ENCODE peak calls at places on chromosomes 12 and 14, in nine cellular contexts. One of them, this sample, is unnamed.
A peak's percentile ranks its signal among the peaks of the same experiment; 100 is the strongest.

GRCh38 chr12:6089041-6089823 is 35.2 kb downstream of the VWF start:
- DNase-seq in cardiac muscle cell: no peak
- DNase-seq in PC-9: peak; percentile 93
- DNase-seq in HFFc6: peak; percentile 21
- DNase-seq in activated B cell treated with CpG ODN at 0.5 μM for 24 hours: no peak
- DNase-seq in endothelial cell: no peak
- DNase-seq in lower lobe of right lung: no peak
- DNase-seq in fibroblast of the aortic adventitia: no peak
- DNase-seq in IMR-90: peak; percentile 52
- DNase-seq in this sample: no peak

GRCh38 chr12:76259660-76260389 is 88.4 kb downstream of the BBS10 start:
- DNase-seq in cardiac muscle cell: no peak
- DNase-seq in PC-9: no peak
- DNase-seq in HFFc6: peak; percentile 79
- DNase-seq in activated B cell treated with CpG ODN at 0.5 μM for 24 hours: no peak
- DNase-seq in endothelial cell: no peak
- DNase-seq in lower lobe of right lung: no peak
- DNase-seq in fibroblast of the aortic adventitia: peak; percentile 93
- DNase-seq in IMR-90: peak; percentile 94
- DNase-seq in this sample: peak; percentile 61

GRCh38 chr14:98984719-98985041 is 287.3 kb downstream of the BCL11B start:
- DNase-seq in cardiac muscle cell: no peak
- DNase-seq in PC-9: no peak
- DNase-seq in HFFc6: no peak
- DNase-seq in activated B cell treated with CpG ODN at 0.5 μM for 24 hours: no peak
- DNase-seq in endothelial cell: no peak
- DNase-seq in lower lobe of right lung: no peak
- DNase-seq in fibroblast of the aortic adventitia: no peak
- DNase-seq in IMR-90: no peak
- DNase-seq in this sample: no peak

GRCh38 chr12:25087596-25087995 is 107.4 kb downstream of the DNAI7 start:
- DNase-seq in cardiac muscle cell: no peak
- DNase-seq in PC-9: no peak
- DNase-seq in HFFc6: no peak
- DNase-seq in activated B cell treated with CpG ODN at 0.5 μM for 24 hours: no peak
- DNase-seq in endothelial cell: no peak
- DNase-seq in lower lobe of right lung: no peak
- DNase-seq in fibroblast of the aortic adventitia: no peak
- DNase-seq in IMR-90: no peak
- DNase-seq in this sample: no peak

GRCh38 chr14:96095581-96096476 is 56.7 kb downstream of the C14orf132 start:
- DNase-seq in cardiac muscle cell: no peak
- DNase-seq in PC-9: peak; percentile 94
- DNase-seq in HFFc6: peak; percentile 80
- DNase-seq in activated B cell treated with CpG ODN at 0.5 μM for 24 hours: no peak
- DNase-seq in endothelial cell: no peak
- DNase-seq in lower lobe of right lung: no peak
- DNase-seq in fibroblast of the aortic adventitia: peak; percentile 63
- DNase-seq in IMR-90: peak; percentile 92
- DNase-seq in this sample: no peak

GRCh38 chr14:50122291-50122690 is 5.9 kb upstream of the VCPKMT start:
- DNase-seq in cardiac muscle cell: no peak
- DNase-seq in PC-9: no peak
- DNase-seq in HFFc6: no peak
- DNase-seq in activated B cell treated with CpG ODN at 0.5 μM for 24 hours: no peak
- DNase-seq in endothelial cell: no peak
- DNase-seq in lower lobe of right lung: no peak
- DNase-seq in fibroblast of the aortic adventitia: no peak
- DNase-seq in IMR-90: no peak
- DNase-seq in this sample: no peak

GRCh38 chr12:97396989-97397388 is 65.6 kb upstream of the RMST start:
- DNase-seq in cardiac muscle cell: no peak
- DNase-seq in PC-9: no peak
- DNase-seq in HFFc6: no peak
- DNase-seq in activated B cell treated with CpG ODN at 0.5 μM for 24 hours: no peak
- DNase-seq in endothelial cell: no peak
- DNase-seq in lower lobe of right lung: no peak
- DNase-seq in fibroblast of the aortic adventitia: no peak
- DNase-seq in IMR-90: no peak
- DNase-seq in this sample: no peak

GRCh38 chr14:42110167-42110566 is 503.5 kb downstream of the LRFN5 start:
- DNase-seq in cardiac muscle cell: peak; percentile 43
- DNase-seq in PC-9: no peak
- DNase-seq in HFFc6: no peak
- DNase-seq in activated B cell treated with CpG ODN at 0.5 μM for 24 hours: no peak
- DNase-seq in endothelial cell: peak; percentile 15
- DNase-seq in lower lobe of right lung: no peak
- DNase-seq in fibroblast of the aortic adventitia: peak; percentile 71
- DNase-seq in IMR-90: peak; percentile 71
- DNase-seq in this sample: peak; percentile 12

DNA sequence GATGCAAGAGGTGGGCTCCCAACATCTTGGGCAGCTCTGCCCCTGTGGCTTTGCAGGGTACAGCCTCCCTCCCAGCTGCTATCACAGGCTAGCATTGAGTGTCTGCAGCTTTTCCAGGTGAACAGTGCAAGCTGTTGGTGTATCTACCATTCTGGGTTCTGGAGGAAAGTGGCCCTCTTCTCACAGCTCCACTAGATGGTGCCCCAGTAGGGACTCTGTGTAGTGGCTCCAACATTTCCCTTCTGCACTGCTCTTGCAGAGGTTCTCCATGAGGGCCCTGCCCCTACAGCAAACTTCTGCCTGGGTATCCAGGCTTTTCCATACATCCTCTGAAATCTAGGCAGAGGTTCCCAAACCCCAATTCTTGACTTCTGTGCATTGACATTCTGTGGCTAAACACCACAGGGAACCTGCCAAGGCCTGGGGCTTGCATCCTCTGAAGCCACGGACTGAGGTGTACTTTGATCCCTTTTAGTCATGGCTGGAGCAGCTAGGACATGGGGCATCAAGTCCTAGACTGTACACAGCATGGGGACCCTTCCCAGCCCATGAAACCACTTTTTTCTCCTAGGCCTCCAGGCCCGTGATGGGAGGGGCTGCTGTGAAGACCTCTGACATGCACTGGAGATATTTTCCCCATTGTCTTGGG is 24.0 kb upstream of the SLC38A1 start:
- DNase-seq in cardiac muscle cell: no peak
- DNase-seq in PC-9: no peak
- DNase-seq in HFFc6: peak; percentile 5
- DNase-seq in activated B cell treated with CpG ODN at 0.5 μM for 24 hours: no peak
- DNase-seq in endothelial cell: no peak
- DNase-seq in lower lobe of right lung: no peak
- DNase-seq in fibroblast of the aortic adventitia: peak; percentile 17
- DNase-seq in IMR-90: no peak
- DNase-seq in this sample: no peak
- TF ChIP-seq CTCF in cardiac muscle cell: peak; percentile 14
- TF ChIP-seq CTCF in PC-9: peak; percentile 15
- TF ChIP-seq CTCF in HFFc6: peak; percentile 53
- TF ChIP-seq CTCF in activated B cell treated with CpG ODN at 0.5 μM for 24 hours: no peak
- TF ChIP-seq CTCF in endothelial cell: no peak
- TF ChIP-seq CTCF in lower lobe of right lung: no peak
- TF ChIP-seq CTCF in fibroblast of the aortic adventitia: peak; percentile 31
- TF ChIP-seq CTCF in IMR-90: no peak
- TF ChIP-seq CTCF in this sample: no peak

GRCh38 chr12:54721312-54721711 is 73.1 kb upstream of the DCD start:
- DNase-seq in cardiac muscle cell: no peak
- DNase-seq in PC-9: no peak
- DNase-seq in HFFc6: no peak
- DNase-seq in activated B cell treated with CpG ODN at 0.5 μM for 24 hours: no peak
- DNase-seq in endothelial cell: no peak
- DNase-seq in lower lobe of right lung: no peak
- DNase-seq in fibroblast of the aortic adventitia: no peak
- DNase-seq in IMR-90: no peak
- DNase-seq in this sample: no peak

GRCh38 chr12:54719691-54720090 is 71.5 kb upstream of the DCD start:
- DNase-seq in cardiac muscle cell: no peak
- DNase-seq in PC-9: no peak
- DNase-seq in HFFc6: no peak
- DNase-seq in activated B cell treated with CpG ODN at 0.5 μM for 24 hours: no peak
- DNase-seq in endothelial cell: no peak
- DNase-seq in lower lobe of right lung: no peak
- DNase-seq in fibroblast of the aortic adventitia: no peak
- DNase-seq in IMR-90: no peak
- DNase-seq in this sample: no peak

GRCh38 chr12:54723653-54724256 is 75.6 kb upstream of the DCD start:
- DNase-seq in cardiac muscle cell: peak; percentile 23
- DNase-seq in PC-9: no peak
- DNase-seq in HFFc6: no peak
- DNase-seq in activated B cell treated with CpG ODN at 0.5 μM for 24 hours: no peak
- DNase-seq in endothelial cell: peak; percentile 30
- DNase-seq in lower lobe of right lung: no peak
- DNase-seq in fibroblast of the aortic adventitia: peak; percentile 11
- DNase-seq in IMR-90: peak; percentile 11
- DNase-seq in this sample: no peak

DNA sequence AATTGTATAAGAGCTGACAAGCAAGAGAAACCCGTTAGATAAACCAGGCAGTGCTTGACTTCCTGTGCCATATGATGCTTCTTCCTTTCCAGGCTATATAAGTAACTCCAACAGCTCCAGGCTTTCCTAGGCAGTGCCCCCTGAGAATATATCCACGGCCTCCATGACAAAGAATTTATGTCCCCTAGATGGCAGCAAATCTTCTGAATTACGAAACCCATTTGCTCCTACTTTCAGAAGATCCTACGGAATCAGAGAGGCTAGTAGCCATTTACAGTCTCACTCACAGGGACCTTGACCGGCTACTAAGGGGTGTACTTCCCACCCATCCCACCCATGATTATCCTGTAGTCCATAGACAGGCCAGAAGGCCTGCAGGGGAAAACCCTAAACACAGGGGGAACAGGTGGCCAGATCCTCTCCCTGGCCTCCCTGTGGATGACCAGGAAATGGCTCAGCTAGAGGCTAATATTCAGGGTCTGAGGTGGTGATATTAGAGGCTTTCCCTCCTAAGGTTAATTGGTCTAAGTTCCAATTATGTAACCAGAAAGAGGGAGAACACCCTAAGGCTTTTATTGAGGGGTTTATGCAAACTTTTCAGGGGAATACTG is 77.2 kb upstream of the DCD start:
- DNase-seq in cardiac muscle cell: peak; percentile 55
- DNase-seq in PC-9: no peak
- DNase-seq in HFFc6: peak; percentile 20
- DNase-seq in activated B cell treated with CpG ODN at 0.5 μM for 24 hours: no peak
- DNase-seq in endothelial cell: peak; percentile 46
- DNase-seq in lower lobe of right lung: no peak
- DNase-seq in fibroblast of the aortic adventitia: peak; percentile 9
- DNase-seq in IMR-90: no peak
- DNase-seq in this sample: no peak
- TF ChIP-seq CTCF in cardiac muscle cell: peak; percentile 40
- TF ChIP-seq CTCF in PC-9: peak; percentile 29
- TF ChIP-seq CTCF in HFFc6: peak; percentile 71
- TF ChIP-seq CTCF in activated B cell treated with CpG ODN at 0.5 μM for 24 hours: no peak
- TF ChIP-seq CTCF in endothelial cell: peak; percentile 31
- TF ChIP-seq CTCF in lower lobe of right lung: peak; percentile 22
- TF ChIP-seq CTCF in fibroblast of the aortic adventitia: peak; percentile 32
- TF ChIP-seq CTCF in IMR-90: peak; percentile 20
- TF ChIP-seq CTCF in this sample: peak; percentile 14

GRCh38 chr12:54338682-54339296 is 13.9 kb downstream of the COPZ1 start:
- DNase-seq in cardiac muscle cell: no peak
- DNase-seq in PC-9: no peak
- DNase-seq in HFFc6: no peak
- DNase-seq in activated B cell treated with CpG ODN at 0.5 μM for 24 hours: no peak
- DNase-seq in endothelial cell: no peak
- DNase-seq in lower lobe of right lung: no peak
- DNase-seq in fibroblast of the aortic adventitia: peak; percentile 85
- DNase-seq in IMR-90: peak; percentile 56
- DNase-seq in this sample: peak; percentile 77

GRCh38 chr12:54341901-54342300 is 17.0 kb downstream of the COPZ1 start:
- DNase-seq in cardiac muscle cell: no peak
- DNase-seq in PC-9: no peak
- DNase-seq in HFFc6: no peak
- DNase-seq in activated B cell treated with CpG ODN at 0.5 μM for 24 hours: no peak
- DNase-seq in endothelial cell: no peak
- DNase-seq in lower lobe of right lung: no peak
- DNase-seq in fibroblast of the aortic adventitia: no peak
- DNase-seq in IMR-90: peak; percentile 67
- DNase-seq in this sample: no peak

GRCh38 chr12:54341343-54341742 is 16.4 kb downstream of the COPZ1 start:
- DNase-seq in cardiac muscle cell: no peak
- DNase-seq in PC-9: no peak
- DNase-seq in HFFc6: no peak
- DNase-seq in activated B cell treated with CpG ODN at 0.5 μM for 24 hours: no peak
- DNase-seq in endothelial cell: no peak
- DNase-seq in lower lobe of right lung: no peak
- DNase-seq in fibroblast of the aortic adventitia: no peak
- DNase-seq in IMR-90: no peak
- DNase-seq in this sample: no peak

GRCh38 chr12:54337854-54338650 is 13.1 kb downstream of the COPZ1 start:
- DNase-seq in cardiac muscle cell: no peak
- DNase-seq in PC-9: no peak
- DNase-seq in HFFc6: no peak
- DNase-seq in activated B cell treated with CpG ODN at 0.5 μM for 24 hours: no peak
- DNase-seq in endothelial cell: no peak
- DNase-seq in lower lobe of right lung: no peak
- DNase-seq in fibroblast of the aortic adventitia: peak; percentile 54
- DNase-seq in IMR-90: peak; percentile 63
- DNase-seq in this sample: no peak

DNA sequence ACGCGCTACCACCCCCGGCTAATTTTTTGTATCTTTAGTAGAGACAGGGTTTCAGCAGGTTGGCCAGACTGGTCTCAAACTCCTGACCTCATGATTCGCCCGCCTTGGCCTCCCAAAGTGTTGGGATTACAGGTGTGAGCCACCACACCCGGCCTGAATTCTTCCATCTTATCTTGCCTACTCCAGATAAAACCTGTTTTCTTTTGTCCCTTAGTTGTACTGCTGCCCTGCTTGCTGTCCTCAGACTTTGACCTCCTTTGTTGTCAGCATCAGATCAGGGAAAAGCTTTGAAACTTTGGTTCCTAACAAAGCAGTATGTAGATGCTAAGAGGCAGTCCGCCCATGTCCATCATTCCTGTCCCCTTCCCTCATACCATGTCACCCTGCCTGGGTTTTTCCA is 15.9 kb downstream of the COPZ1 start:
- DNase-seq in cardiac muscle cell: no peak
- DNase-seq in PC-9: no peak
- DNase-seq in HFFc6: no peak
- DNase-seq in activated B cell treated with CpG ODN at 0.5 μM for 24 hours: no peak
- DNase-seq in endothelial cell: no peak
- DNase-seq in lower lobe of right lung: no peak
- DNase-seq in fibroblast of the aortic adventitia: no peak
- DNase-seq in IMR-90: no peak
- DNase-seq in this sample: no peak
- TF ChIP-seq CTCF in cardiac muscle cell: no peak
- TF ChIP-seq CTCF in PC-9: no peak
- TF ChIP-seq CTCF in HFFc6: no peak
- TF ChIP-seq CTCF in activated B cell treated with CpG ODN at 0.5 μM for 24 hours: no peak
- TF ChIP-seq CTCF in endothelial cell: no peak
- TF ChIP-seq CTCF in lower lobe of right lung: no peak
- TF ChIP-seq CTCF in fibroblast of the aortic adventitia: no peak
- TF ChIP-seq CTCF in IMR-90: no peak
- TF ChIP-seq CTCF in this sample: no peak

DNA sequence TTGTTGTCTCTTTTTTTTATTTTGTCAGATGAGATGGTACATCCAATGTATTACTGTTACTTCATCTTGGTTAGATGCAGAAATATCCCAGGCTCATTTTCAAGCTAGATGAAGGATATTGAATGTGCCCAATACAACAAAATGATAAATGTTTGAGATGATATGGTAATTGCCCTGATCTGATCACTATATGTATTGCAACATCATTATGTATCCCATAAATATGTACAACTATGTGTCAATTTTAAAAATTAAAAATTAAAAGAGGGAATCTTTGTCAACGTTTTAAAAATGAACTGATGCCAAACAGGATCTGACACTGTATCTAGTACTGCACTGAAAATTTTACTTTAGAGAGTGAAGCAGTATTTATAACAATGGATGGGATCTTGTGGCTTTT is 78.5 kb downstream of the PPM1H start:
- DNase-seq in cardiac muscle cell: no peak
- DNase-seq in PC-9: no peak
- DNase-seq in HFFc6: no peak
- DNase-seq in activated B cell treated with CpG ODN at 0.5 μM for 24 hours: no peak
- DNase-seq in endothelial cell: no peak
- DNase-seq in lower lobe of right lung: no peak
- DNase-seq in fibroblast of the aortic adventitia: no peak
- DNase-seq in IMR-90: no peak
- DNase-seq in this sample: no peak
- TF ChIP-seq CTCF in cardiac muscle cell: no peak
- TF ChIP-seq CTCF in PC-9: no peak
- TF ChIP-seq CTCF in HFFc6: no peak
- TF ChIP-seq CTCF in activated B cell treated with CpG ODN at 0.5 μM for 24 hours: no peak
- TF ChIP-seq CTCF in endothelial cell: no peak
- TF ChIP-seq CTCF in lower lobe of right lung: no peak
- TF ChIP-seq CTCF in fibroblast of the aortic adventitia: no peak
- TF ChIP-seq CTCF in IMR-90: no peak
- TF ChIP-seq CTCF in this sample: no peak